ENCODE peak calls at places on chromosomes 4 and X, in eight cellular contexts. K is esophagus squamous epithelium; C is Panc1; Z is hepatocyte; Q is left lung; L is pancreas; X is cardiac muscle cell; E is CD8-positive, alpha-beta memory T cell. W is an unnamed sample. For H3K36me3 and H3K27me3, the result is how much of the 10 kb centered on the place peaks cover.

GRCh38 chrX:13094780-13095425 is 50.5 kb upstream of the FAM9C start:
- DNase-seq in K (no peak), C (no peak), Z (no peak), Q (no peak), L (no peak), X (peak), E (no peak), W (peak)

GRCh38 chr4:174672276-174672675 is 150.0 kb upstream of the HPGD start:
- DNase-seq in K (no peak), C (no peak), Z (no peak), Q (no peak), L (no peak), X (no peak), E (no peak), W (no peak)

GRCh38 chr4:74032064-74032463 is 6.4 kb downstream of the CXCL3 start:
- DNase-seq in K (no peak), C (no peak), Z (no peak), Q (no peak), L (no peak), X (peak), E (no peak), W (no peak)

GRCh38 chrX:150236304-150236703 is 126.8 kb upstream of the MAMLD1 start:
- DNase-seq in K (no peak), C (no peak), Z (no peak), Q (no peak), L (no peak), X (no peak), E (no peak), W (no peak)

GRCh38 chr4:39046243-39046642 is 14.0 kb upstream of the TMEM156 start:
- DNase-seq in K (no peak), C (no peak), Z (no peak), Q (no peak), L (no peak), X (peak), E (no peak), W (no peak)

GRCh38 chrX:48802089-48802812 is 384 bp downstream of the HDAC6 start:
- DNase-seq in K (peak), C (peak), Z (peak), Q (peak), L (peak), X (peak), E (no peak), W (peak)

GRCh38 chrX:71107762-71108360 is 1.3 kb upstream of the CXorf65 start:
- DNase-seq in K (no peak), C (no peak), Z (no peak), Q (no peak), L (no peak), X (peak), E (peak), W (no peak)

GRCh38 chr4:6020633-6021032 is 2.4 kb upstream of the C4orf50 start:
- DNase-seq in K (no peak), C (no peak), Z (no peak), Q (no peak), L (no peak), X (no peak), E (no peak), W (no peak)

GRCh38 chr4:107825072-107825789 is 499 bp downstream of the SGMS2 start:
- DNase-seq in K (no peak), C (no peak), Z (peak), Q (no peak), L (peak), X (peak), E (no peak), W (peak)

GRCh38 chr4:105709081-105709450 is 482 bp downstream of the GSTCD start:
- DNase-seq in K (no peak), C (no peak), Z (peak), Q (no peak), L (no peak), X (peak), E (no peak), W (no peak)

GRCh38 chr4:71680706-71681105 is 103.2 kb downstream of the GC start:
- DNase-seq in K (no peak), C (no peak), Z (no peak), Q (no peak), L (no peak), X (peak), E (no peak), W (no peak)

GRCh38 chrX:29044802-29045201 is 457.6 kb downstream of the IL1RAPL1 start:
- DNase-seq in K (no peak), C (no peak), Z (no peak), Q (no peak), L (no peak), X (peak), E (no peak), W (no peak)

GRCh38 chr4:143375326-143376073 is 38.8 kb downstream of the GAB1 start:
- DNase-seq in K (no peak), C (peak), Z (no peak), Q (no peak), L (no peak), X (no peak), E (no peak), W (no peak)

GRCh38 chrX:18424482-18425198 is 768 bp upstream of the CDKL5 start:
- DNase-seq in K (no peak), C (no peak), Z (peak), Q (peak), L (peak), X (peak), E (no peak), W (peak)

GRCh38 chrX:1360171-1360570 is 23.6 kb downstream of the IL3RA start:
- DNase-seq in K (no peak), C (no peak), Z (no peak), Q (no peak), L (no peak), X (no peak), E (no peak), W (no peak)

GRCh38 chrX:1358793-1359476 is 22.4 kb downstream of the IL3RA start:
- DNase-seq in K (no peak), C (no peak), Z (no peak), Q (no peak), L (peak), X (no peak), E (no peak), W (peak)

GRCh38 chrX:1361275-1361674 is 24.7 kb downstream of the IL3RA start:
- DNase-seq in K (no peak), C (no peak), Z (no peak), Q (no peak), L (peak), X (no peak), E (no peak), W (no peak)

GRCh38 chrX:1357993-1358392 is 21.4 kb downstream of the IL3RA start:
- DNase-seq in K (no peak), C (no peak), Z (no peak), Q (no peak), L (peak), X (no peak), E (no peak), W (no peak)

GRCh38 chrX:1359477-1359873 is 22.9 kb downstream of the IL3RA start:
- DNase-seq in K (no peak), C (no peak), Z (no peak), Q (no peak), L (no peak), X (no peak), E (no peak), W (no peak)
- H3K36me3 ChIP-seq in K (under half), C (under half), Z (under half), Q (under half), L (under half), X (under half), E (under half), W (under half)

GRCh38 chr4:153499005-153499404 is 32.8 kb downstream of the TMEM131L start:
- DNase-seq in K (no peak), C (no peak), Z (no peak), Q (no peak), L (no peak), X (no peak), E (no peak), W (no peak)

GRCh38 chr4:153497988-153498967 is 32.1 kb downstream of the TMEM131L start:
- DNase-seq in K (no peak), C (no peak), Z (peak), Q (no peak), L (no peak), X (peak), E (no peak), W (no peak)

GRCh38 chr4:153494562-153494961 is 28.4 kb downstream of the TMEM131L start:
- DNase-seq in K (no peak), C (no peak), Z (no peak), Q (no peak), L (no peak), X (no peak), E (no peak), W (no peak)

GRCh38 chr4:153495480-153496206 is 29.5 kb downstream of the TMEM131L start:
- DNase-seq in K (no peak), C (no peak), Z (no peak), Q (no peak), L (no peak), X (no peak), E (peak), W (no peak)

GRCh38 chr4:153497091-153497531 is 31.0 kb downstream of the TMEM131L start:
- DNase-seq in K (no peak), C (no peak), Z (peak), Q (no peak), L (no peak), X (peak), E (peak), W (no peak)
- H3K4me3 ChIP-seq in K (no peak), C (no peak), Z (no peak), Q (no peak), L (no peak), X (no peak), E (peak), W (no peak)

GRCh38 chrX:68920541-68920940 is 91.7 kb downstream of the EFNB1 start:
- DNase-seq in K (no peak), C (no peak), Z (no peak), Q (no peak), L (no peak), X (peak), E (no peak), W (no peak)
- H3K27me3 ChIP-seq in K (under half), C (under half), Z (under half), Q (under half), L (under half), X (under half), E (under half), W (under half)

GRCh38 chr4:112175840-112176239 is 30.6 kb downstream of the FAM241A start:
- DNase-seq in K (no peak), C (no peak), Z (no peak), Q (no peak), L (no peak), X (no peak), E (no peak), W (no peak)

GRCh38 chr4:112181358-112182000 is 36.2 kb downstream of the FAM241A start:
- DNase-seq in K (no peak), C (no peak), Z (no peak), Q (no peak), L (no peak), X (peak), E (no peak), W (no peak)

GRCh38 chr4:112176596-112176995 is 31.3 kb downstream of the FAM241A start:
- DNase-seq in K (no peak), C (no peak), Z (no peak), Q (no peak), L (no peak), X (no peak), E (no peak), W (no peak)

GRCh38 chr4:112182604-112183003 is 37.4 kb downstream of the FAM241A start:
- DNase-seq in K (no peak), C (no peak), Z (no peak), Q (no peak), L (no peak), X (no peak), E (no peak), W (no peak)

DNA sequence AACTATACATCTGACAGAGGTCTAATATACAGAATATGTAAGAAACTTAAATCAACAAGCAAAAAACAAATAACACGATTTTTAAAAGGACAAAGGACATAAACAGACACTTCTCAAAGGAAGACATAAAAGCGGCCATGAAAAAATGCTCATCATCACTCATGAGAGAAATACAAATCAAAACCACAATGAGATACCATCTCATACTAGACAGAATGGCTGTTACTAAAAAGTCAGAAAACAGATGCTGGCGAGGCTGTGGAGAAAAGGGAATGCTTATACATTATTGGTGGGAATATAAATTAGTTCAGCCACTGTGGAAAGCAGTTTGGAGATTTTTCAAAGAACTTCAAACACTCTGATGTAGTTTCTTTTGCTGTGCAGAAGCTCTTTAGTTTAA is 33.5 kb downstream of the FAM241A start:
- DNase-seq in K (no peak), C (no peak), Z (no peak), Q (no peak), L (no peak), X (no peak), E (no peak), W (no peak)
- H3K36me3 ChIP-seq in K (under half), C (under half), Z (under half), Q (under half), L (under half), X (under half), E (under half), W (under half)

DNA sequence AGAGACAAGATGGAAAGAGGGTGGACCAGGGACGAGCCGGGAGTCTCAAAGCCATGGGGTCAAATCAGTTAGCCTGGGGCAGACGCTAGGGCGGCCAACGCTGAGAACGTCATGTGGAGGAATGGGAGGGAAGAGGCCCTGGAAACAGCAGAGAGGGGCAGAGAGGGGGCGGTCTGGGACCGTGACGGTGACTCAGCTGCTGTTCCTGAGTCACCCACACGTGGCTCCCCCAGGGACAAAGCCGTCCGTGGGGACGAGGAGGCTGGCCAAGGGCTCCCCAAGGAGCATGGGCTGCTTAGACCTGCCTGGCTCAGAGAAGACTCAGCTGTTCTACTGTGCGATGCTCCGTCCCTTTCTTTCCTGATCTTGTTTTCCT is 108.4 kb upstream of the LRPAP1 start:
- DNase-seq in K (no peak), C (no peak), Z (no peak), Q (peak), L (no peak), X (no peak), E (no peak), W (no peak)
- H3K4me3 ChIP-seq in K (no peak), C (no peak), Z (no peak), Q (no peak), L (no peak), X (no peak), E (no peak), W (no peak)

GRCh38 chr4:16758206-16758605 is 140.2 kb downstream of the LDB2 start:
- DNase-seq in K (no peak), C (no peak), Z (no peak), Q (no peak), L (no peak), X (no peak), E (no peak), W (no peak)

GRCh38 chr4:16761031-16761430 is 137.4 kb downstream of the LDB2 start:
- DNase-seq in K (no peak), C (no peak), Z (no peak), Q (no peak), L (no peak), X (peak), E (no peak), W (no peak)

GRCh38 chr4:16757080-16757521 is 141.3 kb downstream of the LDB2 start:
- DNase-seq in K (no peak), C (no peak), Z (no peak), Q (no peak), L (no peak), X (peak), E (no peak), W (no peak)

GRCh38 chr4:16758816-16759215 is 139.6 kb downstream of the LDB2 start:
- DNase-seq in K (no peak), C (no peak), Z (no peak), Q (no peak), L (no peak), X (no peak), E (no peak), W (no peak)

DNA sequence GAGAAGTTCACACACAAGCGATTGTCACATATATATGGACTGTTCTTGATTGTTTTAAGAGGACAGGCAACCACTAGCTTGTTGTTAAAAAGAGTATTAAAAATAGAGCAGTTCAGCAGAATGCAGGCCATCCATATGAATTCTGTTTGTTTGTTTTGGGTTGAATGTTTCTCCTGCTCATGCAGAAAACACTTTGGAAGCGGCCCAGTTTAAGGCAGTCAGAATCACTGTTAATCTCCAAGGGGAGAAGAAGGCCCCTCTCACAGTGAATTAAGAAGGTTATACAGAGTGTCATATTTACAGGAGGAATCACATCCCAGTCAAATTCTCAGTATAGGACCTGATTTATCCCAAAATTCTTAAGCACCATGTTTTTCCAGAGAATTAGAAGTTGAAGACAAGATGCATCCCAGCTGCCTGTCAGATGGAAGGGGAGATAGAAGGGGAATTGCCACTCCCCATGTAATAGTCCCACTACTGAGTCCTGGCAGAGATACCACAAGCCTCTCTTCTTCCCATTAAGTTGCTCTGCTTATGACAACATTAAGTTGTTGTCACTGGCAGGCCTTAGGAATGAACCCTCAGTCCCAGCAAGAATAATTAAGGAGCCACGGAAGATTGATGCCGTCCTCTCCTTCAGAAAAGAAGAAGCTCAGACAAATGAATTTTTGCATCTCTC is 138.5 kb downstream of the LDB2 start:
- DNase-seq in K (no peak), C (no peak), Z (no peak), Q (no peak), L (no peak), X (no peak), E (no peak), W (no peak)
- H3K27me3 ChIP-seq in K (under half), C (under half), Z (under half), Q (under half), L (under half), X (under half), E (under half), W (under half)

DNA sequence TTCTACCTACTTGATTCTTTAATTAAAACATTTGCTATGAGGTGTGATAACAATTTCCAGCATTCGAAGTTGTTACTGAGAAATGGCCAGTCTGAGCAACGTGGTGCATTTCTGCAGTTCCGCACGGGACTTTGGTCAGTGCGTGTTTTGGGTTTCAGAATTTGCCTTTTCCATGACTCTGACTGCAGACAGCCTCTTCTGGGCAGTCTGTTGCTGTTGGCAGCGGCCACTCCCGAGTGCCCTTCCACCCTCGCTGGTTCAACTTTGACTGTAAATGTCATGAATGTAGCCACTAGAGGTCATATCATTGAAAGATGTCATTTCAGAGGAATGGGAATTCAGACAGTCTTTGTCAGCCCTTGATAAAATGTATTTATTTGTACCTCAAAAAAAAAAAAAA is 53.6 kb downstream of the NOP14 start:
- DNase-seq in K (no peak), C (no peak), Z (no peak), Q (no peak), L (no peak), X (no peak), E (no peak), W (no peak)
- H3K36me3 ChIP-seq in K (half or more), C (under half), Z (under half), Q (half or more), L (under half), X (under half), E (half or more), W (under half)